ENCODE peak calls at places on chromosome 5, in six cellular contexts. E, A, Z, W, L and S are unnamed samples.

GRCh38 chr5:74916831-74917710 is 50.9 kb upstream of the FAM169A start:
- DNase-seq in E (no peak), A (no peak), Z (peak), W (no peak), L (no peak), S (no peak)

GRCh38 chr5:98772415-98773213 is 849 bp upstream of the RGMB start:
- DNase-seq in E (peak), A (peak), Z (peak), W (no peak), L (no peak), S (peak)

GRCh38 chr5:66896207-66896606 is 300.0 kb downstream of the MAST4 start:
- DNase-seq in E (no peak), A (no peak), Z (no peak), W (no peak), L (no peak), S (no peak)

GRCh38 chr5:37771731-37772130 is 68.1 kb downstream of the GDNF start:
- DNase-seq in E (no peak), A (no peak), Z (no peak), W (no peak), L (no peak), S (no peak)

GRCh38 chr5:149962040-149962439 is 1.5 kb downstream of the SLC26A2 start:
- DNase-seq in E (no peak), A (peak), Z (peak), W (no peak), L (no peak), S (no peak)

GRCh38 chr5:174511711-174512253 is 212.6 kb upstream of the MSX2 start:
- DNase-seq in E (no peak), A (no peak), Z (peak), W (no peak), L (no peak), S (no peak)

GRCh38 chr5:138653502-138653901 is 78.3 kb upstream of the HSPA9 start:
- DNase-seq in E (no peak), A (no peak), Z (no peak), W (no peak), L (no peak), S (no peak)

GRCh38 chr5:180644825-180645608 is 4.4 kb downstream of the FLT4 start:
- DNase-seq in E (peak), A (peak), Z (no peak), W (no peak), L (peak), S (no peak)

GRCh38 chr5:168295574-168296201 is 4.2 kb downstream of the WWC1 start:
- DNase-seq in E (no peak), A (peak), Z (no peak), W (no peak), L (no peak), S (no peak)

GRCh38 chr5:125834438-125835147 is 588.6 kb upstream of the GRAMD2B start:
- DNase-seq in E (no peak), A (no peak), Z (no peak), W (no peak), L (no peak), S (no peak)

GRCh38 chr5:142376001-142376400 is 51.2 kb upstream of the SPRY4 start:
- DNase-seq in E (no peak), A (no peak), Z (no peak), W (no peak), L (no peak), S (no peak)

GRCh38 chr5:85647349-85648127 is 970.2 kb upstream of the COX7C start:
- DNase-seq in E (no peak), A (no peak), Z (no peak), W (no peak), L (no peak), S (no peak)
- TF ChIP-seq POLR2AphosphoS5 in E (no peak), A (no peak), Z (no peak), W (no peak), L (no peak), S (no peak)

DNA sequence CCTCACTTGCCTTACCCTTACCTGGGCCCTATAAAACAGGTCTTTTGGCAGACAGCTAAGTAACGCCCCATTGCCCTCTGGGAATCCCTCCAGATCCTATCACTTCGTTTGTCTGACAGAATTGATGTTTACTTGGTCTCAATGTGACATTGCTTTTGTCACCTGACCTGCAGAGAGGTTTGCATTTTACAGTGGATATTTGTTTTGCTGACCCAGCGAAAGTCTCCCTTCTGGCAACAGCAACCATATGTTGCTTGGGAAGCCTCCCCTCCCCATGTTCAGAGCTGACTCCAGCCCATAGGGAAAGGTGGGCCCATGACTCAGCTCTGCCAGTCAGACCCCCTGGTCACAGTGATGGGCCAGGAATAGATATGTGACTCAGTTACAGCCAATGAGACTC is 54.0 kb upstream of the LARP1 start:
- DNase-seq in E (no peak), A (no peak), Z (peak), W (no peak), L (no peak), S (no peak)
- TF ChIP-seq TAF1 in E (no peak), A (no peak), Z (no peak), W (no peak), L (no peak), S (no peak)

DNA sequence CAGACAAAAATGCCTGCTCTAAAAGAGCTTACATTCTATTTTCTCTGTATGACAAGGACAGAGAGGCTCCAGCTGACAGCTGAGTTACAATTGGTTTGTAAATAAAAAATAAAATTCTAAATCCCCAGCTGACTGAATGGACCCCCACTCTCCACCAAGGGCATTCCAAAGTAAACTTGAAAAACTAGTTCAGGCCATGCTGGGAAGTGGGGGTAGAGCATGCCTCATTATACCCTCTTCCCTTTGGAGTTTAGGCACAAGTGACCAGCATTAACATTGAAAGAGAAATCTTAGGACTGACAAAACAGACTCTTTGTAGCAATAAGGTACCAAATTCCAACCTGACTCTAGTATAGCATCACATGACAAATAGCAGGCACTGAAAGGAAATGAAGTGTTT is 31.0 kb downstream of the KIF4B start:
- DNase-seq in E (no peak), A (no peak), Z (no peak), W (no peak), L (peak), S (no peak)
- TF ChIP-seq POLR2AphosphoS5 in E (no peak), A (no peak), Z (no peak), W (no peak), L (no peak), S (no peak)

DNA sequence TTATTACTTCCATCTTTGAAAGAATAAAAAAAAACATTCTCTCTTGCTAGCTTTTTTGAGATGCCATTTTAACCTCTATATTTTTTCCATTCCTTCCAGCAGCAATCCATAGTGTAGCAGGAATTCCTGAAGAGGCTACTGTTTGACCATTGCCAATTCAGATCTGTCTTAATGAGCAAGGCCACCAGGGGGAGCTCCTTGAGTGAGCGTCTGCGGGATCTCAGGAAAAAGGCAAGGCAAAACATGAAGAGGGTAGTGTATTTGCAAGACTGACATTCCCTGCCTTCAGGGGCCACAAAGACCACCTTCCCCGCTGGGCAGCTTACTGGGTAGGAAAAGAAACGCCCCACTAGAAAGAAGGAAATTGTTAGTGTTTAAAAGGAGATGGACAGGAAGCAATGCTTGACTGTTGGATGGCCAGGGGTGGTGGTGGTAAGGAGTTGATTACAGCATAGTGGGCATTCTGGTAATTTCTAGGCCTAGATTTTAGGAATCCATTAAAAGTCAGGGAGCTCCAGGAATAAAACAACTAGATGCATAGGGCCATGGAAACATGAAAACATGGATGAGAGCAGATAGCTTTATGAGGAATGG is 206.6 kb upstream of the HAPLN1 start:
- DNase-seq in E (peak), A (peak), Z (peak), W (no peak), L (peak), S (no peak)
- TF ChIP-seq TAF1 in E (no peak), A (no peak), Z (no peak), W (no peak), L (no peak), S (no peak)